ENCODE peak calls at places on chromosomes 2 and 18, in seven cellular contexts. One of them, this sample, is unnamed.

GRCh38 chr2:96092580-96092877 is 23.8 kb downstream of the ADRA2B start:
- DNase-seq in effector memory CD8-positive, alpha-beta T cell: no peak
- DNase-seq in left ventricle myocardium superior: peak
- DNase-seq in GM19239: no peak
- DNase-seq in nephron progenitor cell: no peak
- DNase-seq in gastrocnemius medialis: no peak
- DNase-seq in KBM-7: no peak
- DNase-seq in this sample: no peak

GRCh38 chr2:218547978-218548377 is 20.2 kb downstream of the USP37 start:
- DNase-seq in effector memory CD8-positive, alpha-beta T cell: no peak
- DNase-seq in left ventricle myocardium superior: no peak
- DNase-seq in nephron progenitor cell: no peak
- DNase-seq in gastrocnemius medialis: no peak
- DNase-seq in KBM-7: no peak
- DNase-seq in GM19239: no peak
- DNase-seq in this sample: no peak

GRCh38 chr2:53740170-53740569 is 27.4 kb upstream of the CHAC2 start:
- DNase-seq in nephron progenitor cell: no peak
- DNase-seq in KBM-7: peak
- DNase-seq in effector memory CD8-positive, alpha-beta T cell: no peak
- DNase-seq in GM19239: no peak
- DNase-seq in gastrocnemius medialis: no peak
- DNase-seq in left ventricle myocardium superior: no peak
- DNase-seq in this sample: no peak

GRCh38 chr2:37886745-37887144 is 38.3 kb upstream of the RMDN2 start:
- DNase-seq in nephron progenitor cell: no peak
- DNase-seq in effector memory CD8-positive, alpha-beta T cell: no peak
- DNase-seq in gastrocnemius medialis: no peak
- DNase-seq in KBM-7: no peak
- DNase-seq in left ventricle myocardium superior: no peak
- DNase-seq in GM19239: no peak
- DNase-seq in this sample: no peak

GRCh38 chr18:69839497-69839896 is 108.2 kb downstream of the CD226 start:
- DNase-seq in GM19239: no peak
- DNase-seq in left ventricle myocardium superior: no peak
- DNase-seq in nephron progenitor cell: no peak
- DNase-seq in effector memory CD8-positive, alpha-beta T cell: no peak
- DNase-seq in KBM-7: no peak
- DNase-seq in gastrocnemius medialis: no peak
- DNase-seq in this sample: no peak

GRCh38 chr2:99858951-99859596 is 283.3 kb downstream of the AFF3 start:
- DNase-seq in effector memory CD8-positive, alpha-beta T cell: no peak
- DNase-seq in GM19239: no peak
- DNase-seq in KBM-7: no peak
- DNase-seq in gastrocnemius medialis: no peak
- DNase-seq in left ventricle myocardium superior: no peak
- DNase-seq in nephron progenitor cell: no peak
- DNase-seq in this sample: no peak

GRCh38 chr2:188207554-188207953 is 84.1 kb upstream of the GULP1 start:
- DNase-seq in nephron progenitor cell: no peak
- DNase-seq in gastrocnemius medialis: no peak
- DNase-seq in effector memory CD8-positive, alpha-beta T cell: no peak
- DNase-seq in KBM-7: no peak
- DNase-seq in GM19239: no peak
- DNase-seq in left ventricle myocardium superior: no peak
- DNase-seq in this sample: no peak

GRCh38 chr2:165839610-165840009 is 45.6 kb upstream of the GALNT3 start:
- DNase-seq in GM19239: no peak
- DNase-seq in left ventricle myocardium superior: no peak
- DNase-seq in KBM-7: no peak
- DNase-seq in nephron progenitor cell: no peak
- DNase-seq in gastrocnemius medialis: no peak
- DNase-seq in effector memory CD8-positive, alpha-beta T cell: no peak
- DNase-seq in this sample: no peak

GRCh38 chr2:214713080-214713830 is 96.2 kb downstream of the BARD1 start:
- DNase-seq in nephron progenitor cell: no peak
- DNase-seq in effector memory CD8-positive, alpha-beta T cell: no peak
- DNase-seq in GM19239: no peak
- DNase-seq in gastrocnemius medialis: no peak
- DNase-seq in left ventricle myocardium superior: no peak
- DNase-seq in KBM-7: no peak
- DNase-seq in this sample: no peak